ENCODE peak calls at places on chromosomes 4 and X, in seven cellular contexts. One of them, this sample, is unnamed.

GRCh38 chr4:167021545-167022155 is 212.6 kb downstream of the SPOCK3 start:
- DNase-seq in MCF 10A: peak; percentile 78
- DNase-seq in Peyer's patch: peak; percentile 82
- DNase-seq in ovary: peak; percentile 53
- DNase-seq in mesothelial cell of epicardium: peak; percentile 77
- DNase-seq in dorsolateral prefrontal cortex: peak; percentile 83
- DNase-seq in endothelial cell: peak; percentile 78
- DNase-seq in this sample: peak; percentile 86

GRCh38 chr4:898123-898522 is 34.0 kb downstream of the GAK start:
- DNase-seq in endothelial cell: no peak
- DNase-seq in ovary: no peak
- DNase-seq in Peyer's patch: no peak
- DNase-seq in dorsolateral prefrontal cortex: no peak
- DNase-seq in mesothelial cell of epicardium: no peak
- DNase-seq in MCF 10A: no peak
- DNase-seq in this sample: no peak

GRCh38 chr4:26859762-26860156 is 882 bp upstream of the STIM2 start:
- DNase-seq in Peyer's patch: no peak
- DNase-seq in ovary: no peak
- DNase-seq in MCF 10A: no peak
- DNase-seq in endothelial cell: peak; percentile 6
- DNase-seq in dorsolateral prefrontal cortex: no peak
- DNase-seq in mesothelial cell of epicardium: no peak
- DNase-seq in this sample: no peak

GRCh38 chrX:11064851-11065600 is 46.1 kb upstream of the HCCS start:
- DNase-seq in Peyer's patch: no peak
- DNase-seq in ovary: no peak
- DNase-seq in mesothelial cell of epicardium: no peak
- DNase-seq in endothelial cell: no peak
- DNase-seq in dorsolateral prefrontal cortex: no peak
- DNase-seq in MCF 10A: peak; percentile 33
- DNase-seq in this sample: no peak

GRCh38 chr4:89661490-89661889 is 175.5 kb downstream of the SNCA start:
- DNase-seq in Peyer's patch: no peak
- DNase-seq in mesothelial cell of epicardium: no peak
- DNase-seq in MCF 10A: peak; percentile 75
- DNase-seq in endothelial cell: no peak
- DNase-seq in dorsolateral prefrontal cortex: no peak
- DNase-seq in ovary: no peak
- DNase-seq in this sample: no peak

GRCh38 chr4:169062861-169063197 is 52.8 kb upstream of the CBR4 start:
- DNase-seq in endothelial cell: no peak
- DNase-seq in Peyer's patch: no peak
- DNase-seq in mesothelial cell of epicardium: no peak
- DNase-seq in dorsolateral prefrontal cortex: no peak
- DNase-seq in ovary: no peak
- DNase-seq in MCF 10A: no peak
- DNase-seq in this sample: no peak

GRCh38 chr4:90419124-90419711 is 292.0 kb downstream of the CCSER1 start:
- DNase-seq in endothelial cell: no peak
- DNase-seq in Peyer's patch: no peak
- DNase-seq in dorsolateral prefrontal cortex: no peak
- DNase-seq in mesothelial cell of epicardium: no peak
- DNase-seq in ovary: no peak
- DNase-seq in MCF 10A: peak; percentile 61
- DNase-seq in this sample: no peak

GRCh38 chrX:8731579-8732395 is at the start of gene ANOS1:
- DNase-seq in dorsolateral prefrontal cortex: peak; percentile 54
- DNase-seq in ovary: no peak
- DNase-seq in MCF 10A: no peak
- DNase-seq in mesothelial cell of epicardium: peak; percentile 59
- DNase-seq in endothelial cell: peak; percentile 73
- DNase-seq in Peyer's patch: no peak
- DNase-seq in this sample: no peak

GRCh38 chr4:107891299-107891698 is 40.0 kb upstream of the CYP2U1 start:
- DNase-seq in endothelial cell: no peak
- DNase-seq in Peyer's patch: no peak
- DNase-seq in MCF 10A: no peak
- DNase-seq in dorsolateral prefrontal cortex: no peak
- DNase-seq in mesothelial cell of epicardium: no peak
- DNase-seq in ovary: no peak
- DNase-seq in this sample: no peak

GRCh38 chr4:13248621-13249298 is 235.4 kb downstream of the RAB28 start:
- DNase-seq in Peyer's patch: no peak
- DNase-seq in ovary: no peak
- DNase-seq in endothelial cell: peak; percentile 9
- DNase-seq in MCF 10A: peak; percentile 20
- DNase-seq in mesothelial cell of epicardium: no peak
- DNase-seq in dorsolateral prefrontal cortex: no peak
- DNase-seq in this sample: no peak

GRCh38 chr4:99506781-99507180 is 4.0 kb upstream of the C4orf17 start:
- DNase-seq in endothelial cell: no peak
- DNase-seq in mesothelial cell of epicardium: no peak
- DNase-seq in dorsolateral prefrontal cortex: no peak
- DNase-seq in Peyer's patch: no peak
- DNase-seq in MCF 10A: peak; percentile 34
- DNase-seq in ovary: no peak
- DNase-seq in this sample: no peak

GRCh38 chrX:151713859-151714258 is 2.0 kb upstream of the FATE1 start:
- DNase-seq in endothelial cell: peak; percentile 54
- DNase-seq in MCF 10A: peak; percentile 47
- DNase-seq in ovary: no peak
- DNase-seq in dorsolateral prefrontal cortex: no peak
- DNase-seq in Peyer's patch: peak; percentile 43
- DNase-seq in mesothelial cell of epicardium: no peak
- DNase-seq in this sample: no peak

GRCh38 chrX:46386511-46386910 is 158.7 kb downstream of the ZNF674 start:
- DNase-seq in MCF 10A: peak; percentile 7
- DNase-seq in mesothelial cell of epicardium: no peak
- DNase-seq in endothelial cell: no peak
- DNase-seq in Peyer's patch: no peak
- DNase-seq in ovary: no peak
- DNase-seq in dorsolateral prefrontal cortex: no peak
- DNase-seq in this sample: no peak

GRCh38 chr4:180060159-180060889 is 2182.9 kb upstream of the TENM3 start:
- DNase-seq in ovary: no peak
- DNase-seq in Peyer's patch: no peak
- DNase-seq in MCF 10A: peak; percentile 67
- DNase-seq in endothelial cell: no peak
- DNase-seq in mesothelial cell of epicardium: no peak
- DNase-seq in dorsolateral prefrontal cortex: no peak
- DNase-seq in this sample: no peak

GRCh38 chrX:129791961-129792570 is 12.3 kb downstream of the SASH3 start:
- DNase-seq in ovary: no peak
- DNase-seq in mesothelial cell of epicardium: no peak
- DNase-seq in dorsolateral prefrontal cortex: no peak
- DNase-seq in MCF 10A: no peak
- DNase-seq in endothelial cell: no peak
- DNase-seq in Peyer's patch: no peak
- DNase-seq in this sample: no peak

DNA sequence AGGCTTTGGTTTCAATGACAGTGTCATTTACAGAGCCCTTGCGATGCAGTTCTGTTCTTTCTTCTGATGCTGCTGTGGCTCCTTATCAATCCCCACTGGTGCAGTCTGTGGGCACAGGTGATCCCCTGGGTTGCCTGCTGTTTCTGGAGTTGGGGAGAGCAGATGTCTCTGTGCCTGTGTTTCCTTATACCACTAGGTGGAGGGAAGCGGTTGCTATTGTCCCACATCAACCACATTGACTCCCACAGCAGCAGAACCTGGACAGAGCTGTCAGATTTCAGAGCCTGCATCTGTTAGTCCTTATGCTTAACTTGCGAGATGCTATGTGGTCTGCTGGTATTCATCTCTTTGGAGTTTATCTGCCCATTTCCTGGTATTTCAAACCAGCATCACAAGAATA is 57.7 kb downstream of the NEIL3 start:
- DNase-seq in endothelial cell: peak; percentile 11
- DNase-seq in ovary: no peak
- DNase-seq in MCF 10A: peak; percentile 13
- DNase-seq in Peyer's patch: no peak
- DNase-seq in dorsolateral prefrontal cortex: no peak
- DNase-seq in mesothelial cell of epicardium: no peak
- DNase-seq in this sample: no peak
- TF ChIP-seq CTCF in endothelial cell: no peak
- TF ChIP-seq CTCF in ovary: no peak
- TF ChIP-seq CTCF in MCF 10A: no peak
- TF ChIP-seq CTCF in Peyer's patch: no peak
- TF ChIP-seq CTCF in dorsolateral prefrontal cortex: no peak
- TF ChIP-seq CTCF in mesothelial cell of epicardium: no peak
- TF ChIP-seq CTCF in this sample: no peak

GRCh38 chr4:17810260-17811077 is at the start of the genes DCAF16 and NCAPG:
- DNase-seq in mesothelial cell of epicardium: peak; percentile 100
- DNase-seq in endothelial cell: peak; percentile 99
- DNase-seq in Peyer's patch: peak; percentile 100
- DNase-seq in MCF 10A: peak; percentile 100
- DNase-seq in ovary: peak; percentile 99
- DNase-seq in dorsolateral prefrontal cortex: peak; percentile 100
- DNase-seq in this sample: peak; percentile 100
- TF ChIP-seq CTCF in mesothelial cell of epicardium: no peak
- TF ChIP-seq CTCF in endothelial cell: no peak
- TF ChIP-seq CTCF in Peyer's patch: no peak
- TF ChIP-seq CTCF in MCF 10A: no peak
- TF ChIP-seq CTCF in ovary: no peak
- TF ChIP-seq CTCF in dorsolateral prefrontal cortex: no peak
- TF ChIP-seq CTCF in this sample: no peak

GRCh38 chr4:47011189-47011518 is 17.8 kb upstream of the GABRA4 start:
- DNase-seq in Peyer's patch: no peak
- DNase-seq in endothelial cell: no peak
- DNase-seq in mesothelial cell of epicardium: no peak
- DNase-seq in MCF 10A: no peak
- DNase-seq in ovary: no peak
- DNase-seq in dorsolateral prefrontal cortex: no peak
- DNase-seq in this sample: no peak

GRCh38 chr4:47017494-47017893 is 13.9 kb upstream of the GABRB1 start:
- DNase-seq in MCF 10A: no peak
- DNase-seq in dorsolateral prefrontal cortex: no peak
- DNase-seq in mesothelial cell of epicardium: no peak
- DNase-seq in ovary: no peak
- DNase-seq in Peyer's patch: no peak
- DNase-seq in endothelial cell: no peak
- DNase-seq in this sample: no peak

GRCh38 chr4:47010347-47011188 is 17.2 kb upstream of the GABRA4 start:
- DNase-seq in endothelial cell: no peak
- DNase-seq in MCF 10A: no peak
- DNase-seq in ovary: no peak
- DNase-seq in mesothelial cell of epicardium: no peak
- DNase-seq in Peyer's patch: no peak
- DNase-seq in dorsolateral prefrontal cortex: no peak
- DNase-seq in this sample: no peak

GRCh38 chr4:47017081-47017480 is 14.3 kb upstream of the GABRB1 start:
- DNase-seq in Peyer's patch: no peak
- DNase-seq in endothelial cell: no peak
- DNase-seq in MCF 10A: no peak
- DNase-seq in mesothelial cell of epicardium: no peak
- DNase-seq in dorsolateral prefrontal cortex: no peak
- DNase-seq in ovary: no peak
- DNase-seq in this sample: no peak

DNA sequence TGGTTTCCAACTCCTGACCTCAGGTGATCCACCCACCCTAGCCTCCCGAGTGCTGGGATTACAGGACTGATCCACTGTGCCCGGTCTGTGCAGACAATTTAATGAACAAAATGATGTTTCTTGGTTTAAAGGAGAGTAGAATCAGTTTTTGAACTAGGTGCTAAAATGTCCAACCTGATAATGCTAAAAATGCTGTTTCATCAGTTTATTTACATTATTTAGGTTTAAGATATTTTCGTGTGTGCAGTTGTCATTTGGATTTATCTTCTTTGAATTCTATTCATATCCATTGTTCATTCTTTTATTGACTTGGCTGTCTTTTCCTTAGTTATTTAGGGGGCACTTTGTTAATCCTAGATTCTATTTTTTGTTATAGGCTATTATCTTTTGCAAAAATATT is 18.0 kb upstream of the GABRB1 start:
- DNase-seq in mesothelial cell of epicardium: no peak
- DNase-seq in MCF 10A: no peak
- DNase-seq in Peyer's patch: no peak
- DNase-seq in ovary: no peak
- DNase-seq in endothelial cell: no peak
- DNase-seq in dorsolateral prefrontal cortex: no peak
- DNase-seq in this sample: no peak
- TF ChIP-seq CTCF in mesothelial cell of epicardium: no peak
- TF ChIP-seq CTCF in MCF 10A: no peak
- TF ChIP-seq CTCF in Peyer's patch: no peak
- TF ChIP-seq CTCF in ovary: no peak
- TF ChIP-seq CTCF in endothelial cell: no peak
- TF ChIP-seq CTCF in dorsolateral prefrontal cortex: no peak
- TF ChIP-seq CTCF in this sample: no peak

GRCh38 chr4:10066704-10067651 is 45.7 kb upstream of the SLC2A9 start:
- DNase-seq in ovary: no peak
- DNase-seq in endothelial cell: no peak
- DNase-seq in MCF 10A: no peak
- DNase-seq in mesothelial cell of epicardium: no peak
- DNase-seq in dorsolateral prefrontal cortex: no peak
- DNase-seq in Peyer's patch: no peak
- DNase-seq in this sample: peak; percentile 49

GRCh38 chr4:10066206-10066605 is 44.9 kb upstream of the SLC2A9 start:
- DNase-seq in Peyer's patch: no peak
- DNase-seq in MCF 10A: no peak
- DNase-seq in dorsolateral prefrontal cortex: no peak
- DNase-seq in mesothelial cell of epicardium: no peak
- DNase-seq in ovary: no peak
- DNase-seq in endothelial cell: no peak
- DNase-seq in this sample: no peak

GRCh38 chr4:10061650-10062415 is 40.5 kb upstream of the SLC2A9 start:
- DNase-seq in dorsolateral prefrontal cortex: no peak
- DNase-seq in mesothelial cell of epicardium: no peak
- DNase-seq in MCF 10A: peak; percentile 30
- DNase-seq in Peyer's patch: no peak
- DNase-seq in ovary: no peak
- DNase-seq in endothelial cell: no peak
- DNase-seq in this sample: peak; percentile 8

GRCh38 chr4:10058371-10058770 is 37.1 kb upstream of the SLC2A9 start:
- DNase-seq in dorsolateral prefrontal cortex: no peak
- DNase-seq in endothelial cell: no peak
- DNase-seq in ovary: no peak
- DNase-seq in MCF 10A: no peak
- DNase-seq in mesothelial cell of epicardium: no peak
- DNase-seq in Peyer's patch: peak; percentile 9
- DNase-seq in this sample: peak; percentile 44

DNA sequence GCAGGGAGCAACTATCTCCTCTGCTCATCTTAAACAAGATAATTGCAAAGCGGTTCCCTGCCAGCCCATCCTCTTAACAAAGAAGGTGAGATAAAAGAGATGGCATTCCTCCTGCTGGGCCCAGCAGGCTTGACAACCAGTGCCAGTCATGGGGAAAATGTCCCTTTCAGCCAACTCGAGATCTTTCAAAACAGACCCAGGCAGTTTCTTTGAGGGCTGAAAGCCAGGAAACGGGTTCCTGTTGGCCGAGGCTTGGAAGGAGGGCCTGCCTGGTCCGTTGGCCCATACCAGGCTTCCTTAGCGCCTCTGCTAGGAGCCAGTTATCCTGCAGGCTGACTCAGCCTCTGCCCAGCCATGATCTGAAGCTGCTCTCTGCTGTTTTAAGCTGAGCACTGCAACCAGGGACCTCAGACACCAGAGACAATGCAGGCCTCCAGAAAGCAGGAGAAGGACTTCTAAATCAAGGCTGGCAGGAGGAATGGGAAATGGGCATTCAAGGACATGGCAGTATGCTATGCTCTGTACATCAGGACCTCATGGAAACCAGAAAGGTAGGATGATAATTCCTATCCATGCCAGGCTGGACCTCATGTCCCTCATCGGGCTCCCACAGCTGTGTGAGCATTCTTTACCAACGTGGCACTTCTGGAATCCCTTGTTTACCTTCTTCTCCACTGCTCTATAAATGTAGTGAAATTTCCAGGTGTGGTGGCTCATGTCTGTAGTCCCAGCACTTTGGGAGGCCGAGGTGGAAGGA is 42.4 kb upstream of the SLC2A9 start:
- DNase-seq in endothelial cell: peak; percentile 54
- DNase-seq in dorsolateral prefrontal cortex: peak; percentile 83
- DNase-seq in Peyer's patch: peak; percentile 57
- DNase-seq in mesothelial cell of epicardium: no peak
- DNase-seq in MCF 10A: peak; percentile 80
- DNase-seq in ovary: peak; percentile 47
- DNase-seq in this sample: peak; percentile 54
- TF ChIP-seq CTCF in endothelial cell: no peak
- TF ChIP-seq CTCF in dorsolateral prefrontal cortex: peak; percentile 81
- TF ChIP-seq CTCF in Peyer's patch: peak; percentile 15
- TF ChIP-seq CTCF in mesothelial cell of epicardium: no peak
- TF ChIP-seq CTCF in MCF 10A: peak; percentile 58
- TF ChIP-seq CTCF in ovary: no peak
- TF ChIP-seq CTCF in this sample: peak; percentile 23

This sample was measured in osteocyte.